ENCODE peak calls at places on chromosomes 11 and 22, in seven cellular contexts. W is CD8-positive, alpha-beta T cell; E is sigmoid colon; V is upper lobe of left lung; Q is cardiac fibroblast; L is cardiac muscle cell; D is tibial artery. M is an unnamed sample.

GRCh38 chr11:69195819-69196218 is 40.1 kb downstream of the SMIM38 start:
- DNase-seq in E (no peak), V (no peak), D (no peak), Q (no peak), W (no peak), L (no peak), M (no peak)

GRCh38 chr11:68146010-68146540 is 24.9 kb upstream of the CHKA start:
- DNase-seq in Q (peak), V (peak), D (peak), E (peak), W (no peak), L (no peak), M (no peak)

GRCh38 chr11:30960387-30960992 is 374.3 kb upstream of the MPPED2 start:
- DNase-seq in L (peak), V (no peak), Q (peak), E (no peak), W (no peak), D (no peak), M (no peak)

GRCh38 chr11:65473275-65473860 is 25.5 kb upstream of the MALAT1 start:
- DNase-seq in Q (no peak), E (no peak), L (no peak), V (no peak), W (no peak), D (no peak), M (no peak)

GRCh38 chr11:112310414-112310813 is 49.8 kb upstream of the PLET1 start:
- DNase-seq in V (no peak), L (no peak), D (no peak), E (no peak), Q (peak), W (no peak), M (no peak)

GRCh38 chr11:99015634-99016454 is 4.9 kb upstream of the CNTN5 start:
- DNase-seq in V (no peak), Q (peak), L (peak), W (no peak), E (no peak), D (no peak), M (no peak)

GRCh38 chr11:61080526-61080925 is 21.8 kb upstream of the CD5 start:
- DNase-seq in W (peak), Q (no peak), E (no peak), V (peak), L (no peak), D (no peak), M (no peak)

GRCh38 chr22:41681616-41682015 is 7.1 kb downstream of the SNU13 start:
- DNase-seq in D (no peak), Q (no peak), V (no peak), L (no peak), W (peak), E (peak), M (no peak)

GRCh38 chr11:15233386-15233785 is 118.7 kb downstream of the INSC start:
- DNase-seq in Q (no peak), V (no peak), D (no peak), W (no peak), E (no peak), L (no peak), M (no peak)

GRCh38 chr11:68655406-68655805 is 28.9 kb upstream of the GAL start:
- DNase-seq in D (no peak), W (no peak), L (no peak), E (no peak), Q (no peak), V (no peak), M (no peak)

GRCh38 chr22:30248484-30248883 is 1.9 kb upstream of the LIF start:
- DNase-seq in D (no peak), W (no peak), L (no peak), V (no peak), E (no peak), Q (no peak), M (no peak)

GRCh38 chr11:57424802-57425564 is 1.9 kb downstream of the SLC43A3 start:
- DNase-seq in W (peak), V (peak), D (peak), L (no peak), Q (peak), E (peak), M (peak)

GRCh38 chr11:44094260-44094868 is 1.1 kb upstream of the EXT2 start:
- DNase-seq in D (peak), V (peak), W (peak), L (peak), Q (peak), E (peak), M (no peak)

GRCh38 chr22:47375621-47376321 is 613.3 kb downstream of the TBC1D22A start:
- DNase-seq in D (no peak), L (no peak), Q (no peak), V (peak), E (peak), W (no peak), M (no peak)

GRCh38 chr22:39388261-39389011 is 11.1 kb upstream of the TAB1 start:
- DNase-seq in D (peak), L (peak), E (peak), W (peak), Q (peak), V (peak), M (no peak)

GRCh38 chr22:20531404-20532181 is 24.2 kb downstream of the MED15 start:
- DNase-seq in W (no peak), E (peak), D (peak), V (peak), L (peak), Q (peak), M (no peak)

GRCh38 chr11:118634435-118635236 is 27.2 kb downstream of the PHLDB1 start:
- DNase-seq in W (no peak), D (peak), E (peak), Q (peak), V (peak), L (peak), M (no peak)

GRCh38 chr11:36431429-36432092 is 78.5 kb downstream of the TRAF6 start:
- DNase-seq in L (no peak), V (peak), Q (peak), E (peak), D (peak), W (no peak), M (no peak)

GRCh38 chr22:49500942-49501395 is 326.7 kb downstream of the BRD1 start:
- DNase-seq in W (no peak), L (no peak), D (no peak), Q (no peak), V (no peak), E (no peak), M (no peak)

GRCh38 chr22:37175414-37176144 is 12.5 kb downstream of the C1QTNF6 start:
- DNase-seq in W (no peak), D (no peak), L (no peak), Q (peak), V (peak), E (peak), M (no peak)

M was measured in GDM1.